ENCODE peak calls at places on chromosomes 4 and X, in seven cellular contexts. One of them, this sample, is unnamed.

GRCh38 chr4:37970702-37971101 is 10.5 kb downstream of the PTTG2 start:
- DNase-seq in ovary: peak
- DNase-seq in BJ: no peak
- DNase-seq in AG10803: peak
- DNase-seq in tibial artery: peak
- DNase-seq in endothelial cell of umbilical vein: peak
- DNase-seq in kidney: peak
- DNase-seq in this sample: peak

GRCh38 chrX:139931646-139932076 is 1.2 kb downstream of the ATP11C start:
- DNase-seq in AG10803: no peak
- DNase-seq in ovary: no peak
- DNase-seq in endothelial cell of umbilical vein: no peak
- DNase-seq in BJ: no peak
- DNase-seq in kidney: no peak
- DNase-seq in tibial artery: no peak
- DNase-seq in this sample: no peak

GRCh38 chr4:5940470-5941203 is 47.8 kb upstream of the CRMP1 start:
- DNase-seq in kidney: no peak
- DNase-seq in BJ: no peak
- DNase-seq in AG10803: peak
- DNase-seq in tibial artery: no peak
- DNase-seq in ovary: no peak
- DNase-seq in endothelial cell of umbilical vein: no peak
- DNase-seq in this sample: peak

GRCh38 chr4:105280338-105280809 is 133.7 kb downstream of the TET2 start:
- DNase-seq in kidney: no peak
- DNase-seq in AG10803: peak
- DNase-seq in tibial artery: no peak
- DNase-seq in endothelial cell of umbilical vein: peak
- DNase-seq in ovary: no peak
- DNase-seq in BJ: peak
- DNase-seq in this sample: peak

GRCh38 chr4:38925492-38926418 is 58.1 kb downstream of the FAM114A1 start:
- DNase-seq in kidney: no peak
- DNase-seq in BJ: no peak
- DNase-seq in ovary: no peak
- DNase-seq in endothelial cell of umbilical vein: no peak
- DNase-seq in tibial artery: no peak
- DNase-seq in AG10803: no peak
- DNase-seq in this sample: no peak

GRCh38 chrX:37755073-37755472 is 24.8 kb upstream of the CYBB start:
- DNase-seq in tibial artery: no peak
- DNase-seq in BJ: no peak
- DNase-seq in endothelial cell of umbilical vein: no peak
- DNase-seq in kidney: no peak
- DNase-seq in AG10803: no peak
- DNase-seq in ovary: no peak
- DNase-seq in this sample: no peak

GRCh38 chrX:79130857-79131256 is 13.6 kb upstream of the GPR174 start:
- DNase-seq in endothelial cell of umbilical vein: no peak
- DNase-seq in AG10803: no peak
- DNase-seq in BJ: no peak
- DNase-seq in ovary: no peak
- DNase-seq in tibial artery: no peak
- DNase-seq in kidney: no peak
- DNase-seq in this sample: no peak

GRCh38 chrX:9370888-9371287 is 94.0 kb upstream of the TBL1X start:
- DNase-seq in kidney: no peak
- DNase-seq in tibial artery: no peak
- DNase-seq in ovary: peak
- DNase-seq in endothelial cell of umbilical vein: no peak
- DNase-seq in BJ: no peak
- DNase-seq in AG10803: peak
- DNase-seq in this sample: peak

GRCh38 chr4:72505314-72505744 is 63.7 kb downstream of the ADAMTS3 start:
- DNase-seq in ovary: peak
- DNase-seq in tibial artery: no peak
- DNase-seq in kidney: peak
- DNase-seq in endothelial cell of umbilical vein: peak
- DNase-seq in AG10803: peak
- DNase-seq in BJ: no peak
- DNase-seq in this sample: peak

GRCh38 chrX:114267127-114267526 is 316.8 kb upstream of the HTR2C start:
- DNase-seq in endothelial cell of umbilical vein: no peak
- DNase-seq in BJ: no peak
- DNase-seq in AG10803: no peak
- DNase-seq in ovary: no peak
- DNase-seq in kidney: no peak
- DNase-seq in tibial artery: no peak
- DNase-seq in this sample: no peak

GRCh38 chr4:122823476-122823875 is 3.2 kb upstream of the FGF2 start:
- DNase-seq in endothelial cell of umbilical vein: peak
- DNase-seq in tibial artery: no peak
- DNase-seq in ovary: no peak
- DNase-seq in kidney: no peak
- DNase-seq in BJ: no peak
- DNase-seq in AG10803: no peak
- DNase-seq in this sample: peak

GRCh38 chr4:76434901-76435688 is at the start of gene SHROOM3:
- DNase-seq in BJ: no peak
- DNase-seq in kidney: no peak
- DNase-seq in ovary: no peak
- DNase-seq in tibial artery: no peak
- DNase-seq in endothelial cell of umbilical vein: no peak
- DNase-seq in AG10803: no peak
- DNase-seq in this sample: no peak

GRCh38 chr4:4974727-4975126 is 44.5 kb downstream of the CYTL1 start:
- DNase-seq in kidney: no peak
- DNase-seq in BJ: no peak
- DNase-seq in ovary: no peak
- DNase-seq in AG10803: no peak
- DNase-seq in tibial artery: no peak
- DNase-seq in endothelial cell of umbilical vein: no peak
- DNase-seq in this sample: no peak

GRCh38 chr4:73617256-73617655 is 3.0 kb downstream of the RASSF6 start:
- DNase-seq in endothelial cell of umbilical vein: no peak
- DNase-seq in ovary: no peak
- DNase-seq in BJ: no peak
- DNase-seq in kidney: no peak
- DNase-seq in tibial artery: no peak
- DNase-seq in AG10803: no peak
- DNase-seq in this sample: no peak

GRCh38 chr4:73615613-73616012 is 4.6 kb downstream of the RASSF6 start:
- DNase-seq in endothelial cell of umbilical vein: no peak
- DNase-seq in BJ: no peak
- DNase-seq in tibial artery: no peak
- DNase-seq in AG10803: no peak
- DNase-seq in kidney: no peak
- DNase-seq in ovary: no peak
- DNase-seq in this sample: no peak

GRCh38 chr4:73619351-73619750 is 885 bp downstream of the RASSF6 start:
- DNase-seq in kidney: no peak
- DNase-seq in endothelial cell of umbilical vein: no peak
- DNase-seq in BJ: no peak
- DNase-seq in tibial artery: no peak
- DNase-seq in AG10803: no peak
- DNase-seq in ovary: no peak
- DNase-seq in this sample: no peak

GRCh38 chr4:73620115-73620792 is at the start of gene RASSF6:
- DNase-seq in AG10803: no peak
- DNase-seq in BJ: no peak
- DNase-seq in tibial artery: no peak
- DNase-seq in kidney: peak
- DNase-seq in ovary: no peak
- DNase-seq in endothelial cell of umbilical vein: no peak
- DNase-seq in this sample: no peak

DNA sequence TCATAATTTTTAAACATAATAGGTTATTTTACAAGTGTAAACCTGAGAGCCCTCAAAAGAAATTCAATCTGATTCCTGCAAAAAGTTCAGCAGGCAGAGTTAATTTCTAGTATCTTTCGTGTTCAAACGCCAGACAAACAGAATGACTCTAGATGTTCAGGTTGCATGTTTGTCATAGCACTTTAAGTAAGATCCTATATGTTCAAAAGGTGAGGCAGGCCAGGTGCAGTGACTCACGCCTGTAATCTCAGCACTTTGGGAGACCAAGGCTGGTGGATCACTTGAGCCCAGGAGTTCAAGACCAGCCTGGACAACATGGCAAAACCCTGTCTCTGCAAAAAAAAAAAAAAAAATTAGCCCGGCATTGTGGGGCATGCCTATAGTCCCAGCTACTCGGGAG is 1.1 kb upstream of the RASSF6 start:
- DNase-seq in endothelial cell of umbilical vein: no peak
- DNase-seq in ovary: no peak
- DNase-seq in AG10803: no peak
- DNase-seq in kidney: no peak
- DNase-seq in tibial artery: no peak
- DNase-seq in BJ: no peak
- DNase-seq in this sample: no peak
- H3K4me3 ChIP-seq in endothelial cell of umbilical vein: no peak
- H3K4me3 ChIP-seq in ovary: no peak
- H3K4me3 ChIP-seq in AG10803: no peak
- H3K4me3 ChIP-seq in kidney: no peak
- H3K4me3 ChIP-seq in tibial artery: no peak
- H3K4me3 ChIP-seq in BJ: no peak
- H3K4me3 ChIP-seq in this sample: no peak

GRCh38 chrX:68084765-68085164 is 348.5 kb downstream of the OPHN1 start:
- DNase-seq in BJ: peak
- DNase-seq in ovary: peak
- DNase-seq in endothelial cell of umbilical vein: no peak
- DNase-seq in AG10803: peak
- DNase-seq in tibial artery: no peak
- DNase-seq in kidney: no peak
- DNase-seq in this sample: peak

DNA sequence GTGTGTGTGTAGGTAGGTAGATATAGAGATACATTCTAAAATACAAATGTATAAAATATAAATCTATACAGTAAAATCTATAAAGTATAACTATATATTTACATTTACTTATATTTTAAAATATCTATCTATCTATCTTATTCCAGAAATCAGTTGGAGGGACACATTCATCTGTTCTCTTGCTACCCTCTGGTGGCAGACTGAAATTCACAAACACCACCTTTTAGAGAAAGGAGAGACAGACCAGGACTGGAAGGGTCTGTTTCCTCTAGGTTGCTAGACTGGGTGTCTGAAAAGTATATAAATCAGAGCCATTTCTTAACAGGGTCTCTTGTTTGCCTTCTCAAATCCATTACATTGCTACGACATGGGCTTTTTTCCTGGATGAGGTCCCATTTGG is 343.0 kb downstream of the OPHN1 start:
- DNase-seq in ovary: no peak
- DNase-seq in kidney: no peak
- DNase-seq in BJ: no peak
- DNase-seq in endothelial cell of umbilical vein: no peak
- DNase-seq in tibial artery: no peak
- DNase-seq in AG10803: peak
- DNase-seq in this sample: peak
- TF ChIP-seq CTCF in ovary: no peak
- TF ChIP-seq CTCF in kidney: no peak
- TF ChIP-seq CTCF in BJ: no peak
- TF ChIP-seq CTCF in endothelial cell of umbilical vein: no peak
- TF ChIP-seq CTCF in tibial artery: no peak
- TF ChIP-seq CTCF in AG10803: peak
- TF ChIP-seq CTCF in this sample: no peak

GRCh38 chr4:173243321-173243720 is 74.7 kb downstream of the GALNT7 start:
- DNase-seq in tibial artery: no peak
- DNase-seq in BJ: peak
- DNase-seq in endothelial cell of umbilical vein: no peak
- DNase-seq in kidney: no peak
- DNase-seq in AG10803: peak
- DNase-seq in ovary: no peak
- DNase-seq in this sample: peak

GRCh38 chr4:173243917-173244658 is 75.5 kb downstream of the GALNT7 start:
- DNase-seq in ovary: no peak
- DNase-seq in BJ: no peak
- DNase-seq in tibial artery: no peak
- DNase-seq in endothelial cell of umbilical vein: no peak
- DNase-seq in kidney: no peak
- DNase-seq in AG10803: no peak
- DNase-seq in this sample: no peak

GRCh38 chr4:173246719-173247118 is 78.1 kb downstream of the GALNT7 start:
- DNase-seq in ovary: no peak
- DNase-seq in endothelial cell of umbilical vein: no peak
- DNase-seq in tibial artery: no peak
- DNase-seq in kidney: no peak
- DNase-seq in AG10803: no peak
- DNase-seq in BJ: no peak
- DNase-seq in this sample: no peak

GRCh38 chr4:173248690-173249089 is 80.1 kb downstream of the GALNT7 start:
- DNase-seq in AG10803: no peak
- DNase-seq in kidney: no peak
- DNase-seq in ovary: no peak
- DNase-seq in endothelial cell of umbilical vein: peak
- DNase-seq in BJ: no peak
- DNase-seq in tibial artery: no peak
- DNase-seq in this sample: no peak

GRCh38 chr4:173247316-173247715 is 78.7 kb downstream of the GALNT7 start:
- DNase-seq in AG10803: no peak
- DNase-seq in endothelial cell of umbilical vein: no peak
- DNase-seq in BJ: no peak
- DNase-seq in kidney: no peak
- DNase-seq in tibial artery: no peak
- DNase-seq in ovary: no peak
- DNase-seq in this sample: no peak
- H3K4me3 ChIP-seq in AG10803: no peak
- H3K4me3 ChIP-seq in endothelial cell of umbilical vein: no peak
- H3K4me3 ChIP-seq in BJ: no peak
- H3K4me3 ChIP-seq in kidney: no peak
- H3K4me3 ChIP-seq in tibial artery: no peak
- H3K4me3 ChIP-seq in ovary: no peak
- H3K4me3 ChIP-seq in this sample: no peak

DNA sequence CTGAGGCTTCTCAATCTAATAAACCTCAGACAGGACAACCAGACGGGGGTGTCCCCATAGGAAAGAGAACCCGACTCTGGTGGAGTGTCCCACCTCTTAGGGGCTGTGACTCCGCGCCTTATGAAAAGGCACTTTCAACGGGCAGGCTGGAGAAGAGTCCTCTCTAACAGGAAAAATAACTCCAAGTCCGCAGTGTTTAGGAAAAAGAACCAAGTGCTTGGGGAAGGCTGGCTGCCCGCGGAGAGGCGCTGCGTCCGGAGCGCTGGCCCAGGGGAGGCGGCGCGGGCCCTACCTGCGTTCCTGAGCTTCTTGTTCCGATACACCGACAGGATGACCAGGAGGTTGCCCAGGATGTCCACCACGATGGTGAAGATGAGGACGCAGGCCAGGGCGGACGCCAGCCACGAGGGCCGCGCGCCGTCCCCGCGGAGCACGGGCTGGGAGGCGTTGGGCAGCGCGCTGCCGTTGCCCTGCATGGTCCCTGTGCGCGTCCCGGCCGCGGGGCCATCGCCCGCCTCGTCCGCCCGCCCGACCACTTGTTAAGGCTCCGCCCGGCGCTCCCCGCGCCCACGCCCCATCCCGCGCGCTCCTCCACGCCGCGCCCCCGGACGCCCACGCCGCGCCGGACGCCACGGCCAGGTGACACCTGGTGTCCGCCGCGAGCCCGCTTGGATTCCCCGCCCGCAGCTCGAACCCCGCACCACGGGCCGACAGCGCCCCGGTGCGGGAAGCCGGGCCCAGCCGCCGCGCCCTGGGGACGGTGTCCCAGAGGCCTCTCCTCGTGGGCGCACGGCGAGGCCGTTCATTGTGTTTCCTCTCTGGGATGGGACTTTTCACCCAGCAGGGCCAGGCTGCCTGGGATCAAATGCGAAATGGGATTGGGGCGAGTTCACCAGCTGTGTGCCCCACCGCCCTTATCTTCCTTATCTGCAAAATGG is at the start of gene MTNR1A:
- DNase-seq in endothelial cell of umbilical vein: no peak
- DNase-seq in ovary: no peak
- DNase-seq in kidney: no peak
- DNase-seq in BJ: no peak
- DNase-seq in tibial artery: no peak
- DNase-seq in AG10803: no peak
- DNase-seq in this sample: no peak
- TF ChIP-seq CTCF in endothelial cell of umbilical vein: no peak
- TF ChIP-seq CTCF in ovary: no peak
- TF ChIP-seq CTCF in kidney: peak
- TF ChIP-seq CTCF in BJ: no peak
- TF ChIP-seq CTCF in tibial artery: no peak
- TF ChIP-seq CTCF in AG10803: no peak
- TF ChIP-seq CTCF in this sample: no peak